ENCODE peak calls at places on chromosome 3, in four cellular contexts. G, A, I and L are unnamed samples.

GRCh38 chr3:114319453-114319852 is 25.6 kb downstream of the TIGIT start:
- DNase-seq in G (no peak), A (no peak), I (peak), L (no peak)

GRCh38 chr3:160735801-160736200 is 20.2 kb upstream of the PPM1L start:
- DNase-seq in G (no peak), A (no peak), I (no peak), L (no peak)

GRCh38 chr3:100205161-100205560 is 55.6 kb upstream of the TBC1D23 start:
- DNase-seq in G (no peak), A (no peak), I (no peak), L (no peak)

GRCh38 chr3:45655906-45656305 is 33.3 kb upstream of the SACM1L start:
- DNase-seq in G (no peak), A (no peak), I (no peak), L (no peak)

GRCh38 chr3:102057781-102058421 is 208.6 kb downstream of the NFKBIZ start:
- DNase-seq in G (peak), A (no peak), I (no peak), L (no peak)

GRCh38 chr3:37691213-37691830 is 170.4 kb upstream of the CTDSPL start:
- DNase-seq in G (no peak), A (no peak), I (no peak), L (no peak)

GRCh38 chr3:157204431-157204830 is 44.5 kb upstream of the CCNL1 start:
- DNase-seq in G (no peak), A (no peak), I (no peak), L (no peak)

GRCh38 chr3:38334656-38335055 is 11.9 kb upstream of the XYLB start:
- DNase-seq in G (no peak), A (no peak), I (no peak), L (no peak)

GRCh38 chr3:194777729-194778128 is 92.0 kb downstream of the FAM43A start:
- DNase-seq in G (no peak), A (no peak), I (no peak), L (no peak)

GRCh38 chr3:181354140-181354539 is 357.6 kb upstream of the SOX2 start:
- DNase-seq in G (no peak), A (no peak), I (no peak), L (no peak)

GRCh38 chr3:151037746-151038145 is 47.7 kb upstream of the MED12L start:
- DNase-seq in G (no peak), A (peak), I (peak), L (no peak)

GRCh38 chr3:39448506-39449233 is 18.8 kb upstream of the MOBP start:
- DNase-seq in G (no peak), A (no peak), I (no peak), L (no peak)

GRCh38 chr3:80769683-80770082 is 991.8 kb downstream of the GBE1 start:
- DNase-seq in G (no peak), A (no peak), I (no peak), L (no peak)